ENCODE peak calls at places on chromosomes 12 and 14, in eight cellular contexts. L is cardiac muscle cell, B is psoas muscle, T is fibroblast of villous mesenchyme, X is H9, M is GM12865, N is BE2C, S is hepatocyte. G is an unnamed sample.
A peak's percentile ranks its signal among the peaks of the same experiment; 100 is the strongest.

GRCh38 chr12:51887476-51888315 is at the start of gene ANKRD33:
- DNase-seq in L (peak; percentile 52), B (peak; percentile 72), T (peak; percentile 41), X (peak; percentile 94), M (no peak), N (no peak), S (peak; percentile 86), G (peak; percentile 46)

GRCh38 chr14:22070119-22070982 is 396.7 kb upstream of the OR4E1 start:
- DNase-seq in L (peak; percentile 22), B (peak; percentile 49), T (no peak), X (peak; percentile 75), M (peak; percentile 35), N (no peak), S (no peak), G (peak; percentile 74)

GRCh38 chr12:51147309-51147708 is 25.6 kb downstream of the TFCP2 start:
- DNase-seq in L (no peak), B (no peak), T (no peak), X (no peak), M (no peak), N (no peak), S (no peak), G (no peak)

GRCh38 chr14:42047421-42048045 is 440.9 kb downstream of the LRFN5 start:
- DNase-seq in L (no peak), B (no peak), T (no peak), X (no peak), M (no peak), N (no peak), S (no peak), G (no peak)

GRCh38 chr14:37545174-37545573 is 49.9 kb downstream of the FOXA1 start:
- DNase-seq in L (no peak), B (no peak), T (peak; percentile 10), X (no peak), M (no peak), N (no peak), S (no peak), G (no peak)

GRCh38 chr12:50647479-50647878 is 116.4 kb upstream of the ATF1 start:
- DNase-seq in L (no peak), B (no peak), T (no peak), X (no peak), M (no peak), N (no peak), S (no peak), G (no peak)

GRCh38 chr14:64541261-64541970 is 875 bp downstream of the HSPA2 start:
- DNase-seq in L (no peak), B (peak; percentile 69), T (peak; percentile 64), X (no peak), M (peak; percentile 24), N (peak; percentile 10), S (no peak), G (peak; percentile 11)

GRCh38 chr12:117063162-117063911 is 35.9 kb downstream of the TESC start:
- DNase-seq in L (no peak), B (no peak), T (no peak), X (peak; percentile 48), M (peak; percentile 32), N (no peak), S (no peak), G (peak; percentile 63)

GRCh38 chr12:588658-589057 is 74.6 kb downstream of the NINJ2 start:
- DNase-seq in L (no peak), B (no peak), T (no peak), X (no peak), M (no peak), N (no peak), S (no peak), G (no peak)

GRCh38 chr12:593396-593976 is 69.8 kb downstream of the NINJ2 start:
- DNase-seq in L (no peak), B (no peak), T (no peak), X (no peak), M (no peak), N (no peak), S (no peak), G (no peak)

GRCh38 chr12:591571-592505 is 71.4 kb downstream of the NINJ2 start:
- DNase-seq in L (peak; percentile 12), B (peak; percentile 87), T (no peak), X (no peak), M (no peak), N (peak; percentile 97), S (no peak), G (no peak)

GRCh38 chr12:590206-590750 is 73.0 kb downstream of the NINJ2 start:
- DNase-seq in L (no peak), B (no peak), T (no peak), X (no peak), M (no peak), N (no peak), S (no peak), G (no peak)

GRCh38 chr12:591167-591570 is 72.1 kb downstream of the NINJ2 start:
- DNase-seq in L (peak; percentile 85), B (peak; percentile 72), T (no peak), X (no peak), M (no peak), N (peak; percentile 67), S (no peak), G (no peak)
- TF ChIP-seq CTCF in L (peak; percentile 7), B (peak; percentile 24), T (no peak), X (peak; percentile 42), M (peak; percentile 19), N (peak; percentile 36), S (no peak), G (no peak)

GRCh38 chr12:111685811-111686573 is at the start of the genes ACAD10 and BRAP:
- DNase-seq in L (peak; percentile 94), B (peak; percentile 97), T (peak; percentile 95), X (peak; percentile 97), M (peak; percentile 98), N (peak; percentile 96), S (peak; percentile 96), G (peak; percentile 94)
- TF ChIP-seq CTCF in L (no peak), B (no peak), T (no peak), X (no peak), M (no peak), N (no peak), S (peak; percentile 9), G (no peak)

GRCh38 chr12:108827941-108828340 is 29.4 kb downstream of the SSH1 start:
- DNase-seq in L (no peak), B (no peak), T (no peak), X (no peak), M (no peak), N (no peak), S (no peak), G (no peak)
- TF ChIP-seq CTCF in L (no peak), B (no peak), T (no peak), X (no peak), M (no peak), N (no peak), S (no peak), G (no peak)

GRCh38 chr12:133083345-133083744 is 2.6 kb downstream of the ZNF140 start:
- DNase-seq in L (no peak), B (no peak), T (no peak), X (no peak), M (no peak), N (no peak), S (no peak), G (no peak)

GRCh38 chr12:133081408-133081806 is 684 bp downstream of the ZNF140 start:
- DNase-seq in L (no peak), B (no peak), T (no peak), X (no peak), M (peak; percentile 19), N (no peak), S (peak; percentile 10), G (peak; percentile 22)

GRCh38 chr12:133080051-133080618 is 588 bp upstream of the ZNF140 start:
- DNase-seq in L (peak; percentile 99), B (peak; percentile 99), T (peak; percentile 100), X (peak; percentile 100), M (peak; percentile 99), N (peak; percentile 98), S (peak; percentile 99), G (peak; percentile 98)

DNA sequence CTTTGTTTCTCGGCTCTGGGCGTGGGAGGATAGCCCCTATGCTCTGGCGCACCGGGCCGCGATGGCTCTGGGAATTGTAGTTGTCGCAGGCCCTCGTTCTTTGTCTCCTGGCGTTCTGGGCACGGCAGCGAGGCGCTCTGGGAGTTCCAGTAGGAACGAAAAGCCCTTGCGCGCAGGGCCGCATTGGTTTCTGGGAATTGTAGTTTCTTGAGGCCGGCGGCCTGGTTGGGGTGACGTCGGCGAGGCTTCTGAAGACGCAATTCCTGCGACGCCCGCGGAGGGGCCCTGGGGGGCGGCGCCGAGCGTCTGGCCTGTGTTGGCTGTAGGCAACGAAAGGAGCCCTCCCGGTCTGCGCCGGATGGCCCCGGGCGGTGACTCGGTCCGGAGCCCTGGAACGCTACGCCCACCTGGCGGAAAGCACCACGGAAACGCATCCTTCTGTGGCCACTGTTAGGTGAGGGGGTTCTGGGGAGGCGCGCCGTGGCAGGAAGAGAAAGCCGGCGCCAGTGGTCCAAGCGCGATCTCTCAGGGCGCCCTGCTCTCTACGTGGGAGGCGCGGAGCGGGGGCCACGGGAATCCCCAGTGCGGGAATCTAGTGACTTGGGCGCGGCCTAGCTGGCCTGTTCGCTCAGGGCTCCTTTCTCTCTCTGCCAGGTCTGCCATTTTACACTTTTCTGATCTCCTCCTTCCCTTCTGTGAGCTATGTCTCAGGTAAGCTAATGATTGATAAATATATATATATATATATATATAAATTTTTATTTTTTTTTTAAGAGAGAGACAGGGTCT is at the start of gene ZNF140:
- DNase-seq in L (peak; percentile 99), B (peak; percentile 98), T (peak; percentile 99), X (peak; percentile 99), M (peak; percentile 98), N (peak; percentile 96), S (peak; percentile 98), G (peak; percentile 98)
- TF ChIP-seq CTCF in L (peak; percentile 18), B (peak; percentile 31), T (peak; percentile 26), X (peak; percentile 34), M (peak; percentile 7), N (peak; percentile 14), S (no peak), G (peak; percentile 43)

G was measured in activated CD8-positive, alpha-beta T cell treated with anti-CD3 and anti-CD28 coated beads for 36 hours.